ENCODE peak calls at places on chromosome 22, in seven cellular contexts. X, H, L, G, T, S and J are unnamed samples.
A peak's percentile ranks its signal among the peaks of the same experiment; 100 is the strongest.

GRCh38 chr22:40757071-40757470 is 62.1 kb downstream of the SLC25A17 start:
- DNase-seq in X (no peak), H (no peak), L (no peak), G (no peak), T (no peak), S (no peak), J (peak; percentile 2)

GRCh38 chr22:46894081-46894671 is 131.7 kb downstream of the TBC1D22A start:
- DNase-seq in X (no peak), H (no peak), L (no peak), G (no peak), T (no peak), S (peak; percentile 41), J (peak; percentile 11)

GRCh38 chr22:44620129-44620840 is 81.7 kb upstream of the PRR5 start:
- DNase-seq in X (peak; percentile 77), H (no peak), L (peak; percentile 80), G (peak; percentile 92), T (no peak), S (peak; percentile 20), J (no peak)

GRCh38 chr22:20531404-20532181 is 24.2 kb downstream of the MED15 start:
- DNase-seq in X (no peak), H (peak; percentile 98), L (peak; percentile 41), G (no peak), T (no peak), S (peak; percentile 61), J (peak; percentile 68)

GRCh38 chr22:46089426-46090041 is 60.8 kb upstream of the PPARA start:
- DNase-seq in X (no peak), H (no peak), L (no peak), G (no peak), T (no peak), S (no peak), J (no peak)

GRCh38 chr22:36757608-36758220 is 18.2 kb downstream of the IFT27 start:
- DNase-seq in X (peak; percentile 70), H (peak; percentile 47), L (peak; percentile 85), G (peak; percentile 74), T (peak; percentile 46), S (peak; percentile 48), J (peak; percentile 45)

GRCh38 chr22:49212466-49212865 is 615.2 kb downstream of the BRD1 start:
- DNase-seq in X (no peak), H (no peak), L (no peak), G (no peak), T (no peak), S (no peak), J (no peak)

GRCh38 chr22:28629420-28630184 is 50.0 kb downstream of the TTC28 start:
- DNase-seq in X (no peak), H (no peak), L (no peak), G (no peak), T (no peak), S (no peak), J (no peak)

GRCh38 chr22:43990044-43990443 is 34.1 kb upstream of the PARVB start:
- DNase-seq in X (no peak), H (no peak), L (peak; percentile 17), G (no peak), T (no peak), S (no peak), J (no peak)

GRCh38 chr22:29309332-29310064 is 3.0 kb downstream of the GAS2L1 start:
- DNase-seq in X (peak; percentile 8), H (peak; percentile 75), L (no peak), G (no peak), T (no peak), S (no peak), J (no peak)

GRCh38 chr22:19802881-19803735 is 42.5 kb downstream of the TBX1 start:
- DNase-seq in X (no peak), H (no peak), L (no peak), G (no peak), T (no peak), S (no peak), J (no peak)

GRCh38 chr22:24536089-24536488 is 18.8 kb downstream of the GUCD1 start:
- DNase-seq in X (no peak), H (no peak), L (no peak), G (no peak), T (no peak), S (no peak), J (no peak)

GRCh38 chr22:38733329-38734202 is 22.2 kb downstream of the SUN2 start:
- DNase-seq in X (peak; percentile 54), H (no peak), L (peak; percentile 69), G (peak; percentile 55), T (peak; percentile 63), S (peak; percentile 88), J (peak; percentile 96)

GRCh38 chr22:19066531-19067271 is 55.5 kb downstream of the DGCR2 start:
- DNase-seq in X (no peak), H (peak; percentile 81), L (no peak), G (no peak), T (no peak), S (no peak), J (no peak)

GRCh38 chr22:41000040-41000565 is 48.9 kb downstream of the RBX1 start:
- DNase-seq in X (no peak), H (no peak), L (no peak), G (no peak), T (no peak), S (no peak), J (no peak)

GRCh38 chr22:46848227-46848626 is 85.8 kb downstream of the TBC1D22A start:
- DNase-seq in X (no peak), H (no peak), L (no peak), G (no peak), T (no peak), S (no peak), J (no peak)

GRCh38 chr22:46801826-46802607 is 39.6 kb downstream of the TBC1D22A start:
- DNase-seq in X (no peak), H (no peak), L (no peak), G (no peak), T (no peak), S (no peak), J (no peak)

GRCh38 chr22:48628891-48629559 is 1198.6 kb downstream of the BRD1 start:
- DNase-seq in X (no peak), H (no peak), L (no peak), G (no peak), T (no peak), S (no peak), J (no peak)

GRCh38 chr22:35037089-35037488 is 28.9 kb upstream of the ISX start:
- DNase-seq in X (no peak), H (peak; percentile 28), L (no peak), G (no peak), T (no peak), S (no peak), J (no peak)

GRCh38 chr22:50674606-50675552 is 2.3 kb downstream of the SHANK3 start:
- DNase-seq in X (no peak), H (no peak), L (peak; percentile 77), G (peak; percentile 58), T (no peak), S (no peak), J (no peak)

GRCh38 chr22:35344956-35345690 is 35.8 kb upstream of the HMOX1 start:
- DNase-seq in X (no peak), H (no peak), L (no peak), G (no peak), T (no peak), S (no peak), J (no peak)

GRCh38 chr22:38467904-38468760 is at the start of gene KDELR3:
- DNase-seq in X (peak; percentile 68), H (peak; percentile 37), L (peak; percentile 71), G (no peak), T (no peak), S (no peak), J (no peak)

GRCh38 chr22:19615001-19615461 is 90.8 kb upstream of the CLDN5 start:
- DNase-seq in X (no peak), H (no peak), L (no peak), G (no peak), T (no peak), S (no peak), J (no peak)

GRCh38 chr22:35728639-35729308 is 11.1 kb downstream of the APOL5 start:
- DNase-seq in X (no peak), H (no peak), L (no peak), G (peak; percentile 79), T (no peak), S (no peak), J (no peak)

GRCh38 chr22:47192651-47193437 is 430.4 kb downstream of the TBC1D22A start:
- DNase-seq in X (no peak), H (no peak), L (no peak), G (no peak), T (no peak), S (no peak), J (no peak)